ENCODE peak calls at places on chromosomes 5 and 9, in six cellular contexts. W, P, A, Q, R and V are unnamed samples.

GRCh38 chr5:114949001-114949400 is 220.7 kb downstream of the TRIM36 start:
- DNase-seq in W (no peak), P (no peak), A (no peak), Q (no peak), R (no peak), V (no peak)

GRCh38 chr5:167208911-167209310 is 1082.5 kb upstream of the WWC1 start:
- DNase-seq in W (no peak), P (no peak), A (no peak), Q (no peak), R (no peak), V (no peak)

GRCh38 chr5:38681024-38681805 is 124.8 kb upstream of the LIFR start:
- DNase-seq in W (no peak), P (no peak), A (no peak), Q (no peak), R (no peak), V (no peak)

GRCh38 chr5:112419596-112420110 is 576 bp upstream of the EPB41L4A start:
- DNase-seq in W (peak), P (no peak), A (peak), Q (no peak), R (peak), V (peak)

GRCh38 chr5:108672639-108673038 is 75.1 kb upstream of the FER start:
- DNase-seq in W (no peak), P (no peak), A (no peak), Q (no peak), R (no peak), V (no peak)

GRCh38 chr9:84671651-84672467 is 2.3 kb downstream of the NTRK2 start:
- DNase-seq in W (no peak), P (no peak), A (no peak), Q (no peak), R (no peak), V (no peak)

GRCh38 chr9:120946259-120946658 is 19.7 kb upstream of the TRAF1 start:
- DNase-seq in W (no peak), P (no peak), A (no peak), Q (no peak), R (no peak), V (no peak)

GRCh38 chr9:79984429-79985067 is 412.8 kb downstream of the TLE4 start:
- DNase-seq in W (no peak), P (no peak), A (no peak), Q (no peak), R (no peak), V (no peak)

GRCh38 chr5:151495330-151495729 is 47.9 kb downstream of the SLC36A1 start:
- DNase-seq in W (no peak), P (no peak), A (no peak), Q (no peak), R (no peak), V (no peak)

GRCh38 chr9:115164511-115164974 is 46.6 kb upstream of the TNC start:
- DNase-seq in W (no peak), P (no peak), A (no peak), Q (no peak), R (no peak), V (peak)

GRCh38 chr9:123355761-123356520 is at the start of gene CRB2:
- DNase-seq in W (no peak), P (no peak), A (no peak), Q (no peak), R (peak), V (peak)

GRCh38 chr9:37880916-37881479 is 22.9 kb downstream of the SLC25A51 start:
- DNase-seq in W (no peak), P (no peak), A (no peak), Q (no peak), R (no peak), V (no peak)

GRCh38 chr9:130537346-130538050 is 41.9 kb upstream of the FUBP3 start:
- DNase-seq in W (no peak), P (no peak), A (no peak), Q (no peak), R (no peak), V (no peak)

GRCh38 chr5:159103086-159103485 is 3.4 kb upstream of the EBF1 start:
- DNase-seq in W (no peak), P (no peak), A (no peak), Q (no peak), R (no peak), V (no peak)
- H3K27ac ChIP-seq in W (no peak), P (peak), A (peak), Q (peak), R (no peak), V (no peak)

DNA sequence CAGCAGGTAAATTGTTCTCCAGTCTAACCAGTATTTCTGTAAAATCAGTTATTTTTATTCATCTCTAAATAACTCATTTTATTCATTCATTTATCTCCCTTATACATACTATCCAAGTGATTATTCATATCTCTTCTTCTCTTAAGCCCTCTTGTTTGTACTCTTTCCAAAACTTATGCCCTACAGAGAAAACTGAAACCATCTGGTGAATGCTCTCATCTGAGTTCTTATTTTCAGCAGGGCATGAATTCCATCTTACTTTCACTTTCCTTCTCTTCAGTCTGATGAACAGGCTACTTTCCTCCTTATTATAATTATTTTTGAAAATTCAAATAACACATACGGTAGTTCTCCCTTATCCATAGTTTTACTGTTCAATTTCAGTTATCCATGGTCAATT is 97.3 kb downstream of the SLC44A1 start:
- DNase-seq in W (no peak), P (no peak), A (no peak), Q (no peak), R (no peak), V (no peak)
- H3K27ac ChIP-seq in W (no peak), P (no peak), A (no peak), Q (no peak), R (no peak), V (peak)

GRCh38 chr9:75447281-75447680 is 359.0 kb downstream of the OSTF1 start:
- DNase-seq in W (no peak), P (no peak), A (no peak), Q (no peak), R (no peak), V (no peak)
- H3K27ac ChIP-seq in W (no peak), P (no peak), A (peak), Q (no peak), R (no peak), V (no peak)

GRCh38 chr5:88952344-88952743 is 69.4 kb upstream of the MEF2C start:
- DNase-seq in W (no peak), P (peak), A (no peak), Q (no peak), R (no peak), V (no peak)

GRCh38 chr5:88954511-88954910 is 71.5 kb upstream of the MEF2C start:
- DNase-seq in W (no peak), P (no peak), A (no peak), Q (no peak), R (no peak), V (no peak)

GRCh38 chr5:88944751-88945507 is 61.9 kb upstream of the MEF2C start:
- DNase-seq in W (no peak), P (no peak), A (no peak), Q (no peak), R (no peak), V (no peak)

GRCh38 chr5:88952996-88953643 is 70.1 kb upstream of the MEF2C start:
- DNase-seq in W (no peak), P (peak), A (no peak), Q (no peak), R (no peak), V (no peak)

DNA sequence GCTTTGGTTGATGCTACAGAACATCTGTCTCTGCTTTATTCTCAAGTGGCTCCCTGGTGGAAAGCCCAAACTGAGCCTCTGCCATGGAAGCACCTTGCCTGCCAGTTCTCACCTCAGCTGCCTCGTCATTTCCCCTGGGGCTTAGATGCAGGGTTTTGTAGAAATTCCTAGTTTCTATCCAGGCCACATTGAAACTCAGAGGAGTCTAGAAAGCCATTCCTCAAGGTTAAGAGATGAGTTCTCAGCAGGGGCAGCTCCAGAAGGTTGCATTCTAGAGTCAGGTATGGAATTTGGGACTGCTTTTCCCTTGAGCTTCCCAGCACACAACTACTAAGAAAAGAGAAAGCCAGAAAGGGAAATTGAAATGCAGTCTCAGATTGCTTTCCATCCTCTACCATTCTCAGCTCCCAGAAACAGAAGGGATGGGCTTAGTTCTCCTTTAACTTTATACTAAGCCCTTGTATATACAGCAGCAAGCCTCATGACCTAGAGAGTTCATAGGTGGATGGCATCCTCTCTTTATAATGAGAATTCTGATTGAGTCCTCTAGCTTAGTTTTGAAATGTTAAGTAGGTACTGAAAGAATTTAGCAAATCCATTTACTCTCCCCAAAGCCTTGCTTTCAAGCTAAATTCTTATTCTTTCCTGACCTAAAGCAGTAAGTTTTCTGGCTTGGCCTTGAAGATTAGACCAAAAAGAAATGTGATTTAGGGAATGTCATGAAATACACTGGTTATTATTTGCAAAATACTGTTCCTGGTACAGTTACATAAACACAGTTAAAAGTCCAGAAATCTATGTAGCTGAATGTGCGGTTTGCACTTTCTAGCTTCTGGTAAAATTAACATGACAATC is 66.0 kb upstream of the MEF2C start:
- DNase-seq in W (no peak), P (no peak), A (no peak), Q (no peak), R (no peak), V (no peak)
- H3K27ac ChIP-seq in W (peak), P (no peak), A (no peak), Q (peak), R (no peak), V (no peak)

GRCh38 chr5:139228201-139228796 is 30.1 kb upstream of the SIL1 start:
- DNase-seq in W (no peak), P (no peak), A (no peak), Q (no peak), R (no peak), V (no peak)

GRCh38 chr5:139236479-139236878 is 38.3 kb upstream of the SIL1 start:
- DNase-seq in W (no peak), P (no peak), A (no peak), Q (no peak), R (no peak), V (no peak)

GRCh38 chr5:139232161-139232724 is 34.1 kb upstream of the SIL1 start:
- DNase-seq in W (no peak), P (no peak), A (no peak), Q (no peak), R (no peak), V (no peak)
- H3K27ac ChIP-seq in W (no peak), P (no peak), A (no peak), Q (no peak), R (no peak), V (no peak)

DNA sequence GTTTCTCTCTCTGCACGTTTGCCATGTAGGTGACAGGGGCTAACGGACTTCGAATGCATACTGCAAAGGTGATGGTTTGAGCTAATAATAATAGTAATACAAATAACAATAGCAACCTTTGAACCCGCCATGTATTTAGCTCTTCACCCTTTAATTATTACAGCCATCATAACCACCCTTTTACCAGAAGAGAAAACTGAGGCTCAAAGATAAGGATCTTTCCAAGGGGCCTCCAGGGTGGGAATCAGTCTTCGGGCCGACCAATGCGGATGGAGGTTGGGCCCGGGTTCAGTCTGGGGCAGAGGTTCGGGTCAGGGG is 494 bp downstream of the CDKN2AIPNL start:
- DNase-seq in W (no peak), P (no peak), A (no peak), Q (no peak), R (no peak), V (no peak)
- H3K27ac ChIP-seq in W (no peak), P (peak), A (peak), Q (peak), R (peak), V (peak)

DNA sequence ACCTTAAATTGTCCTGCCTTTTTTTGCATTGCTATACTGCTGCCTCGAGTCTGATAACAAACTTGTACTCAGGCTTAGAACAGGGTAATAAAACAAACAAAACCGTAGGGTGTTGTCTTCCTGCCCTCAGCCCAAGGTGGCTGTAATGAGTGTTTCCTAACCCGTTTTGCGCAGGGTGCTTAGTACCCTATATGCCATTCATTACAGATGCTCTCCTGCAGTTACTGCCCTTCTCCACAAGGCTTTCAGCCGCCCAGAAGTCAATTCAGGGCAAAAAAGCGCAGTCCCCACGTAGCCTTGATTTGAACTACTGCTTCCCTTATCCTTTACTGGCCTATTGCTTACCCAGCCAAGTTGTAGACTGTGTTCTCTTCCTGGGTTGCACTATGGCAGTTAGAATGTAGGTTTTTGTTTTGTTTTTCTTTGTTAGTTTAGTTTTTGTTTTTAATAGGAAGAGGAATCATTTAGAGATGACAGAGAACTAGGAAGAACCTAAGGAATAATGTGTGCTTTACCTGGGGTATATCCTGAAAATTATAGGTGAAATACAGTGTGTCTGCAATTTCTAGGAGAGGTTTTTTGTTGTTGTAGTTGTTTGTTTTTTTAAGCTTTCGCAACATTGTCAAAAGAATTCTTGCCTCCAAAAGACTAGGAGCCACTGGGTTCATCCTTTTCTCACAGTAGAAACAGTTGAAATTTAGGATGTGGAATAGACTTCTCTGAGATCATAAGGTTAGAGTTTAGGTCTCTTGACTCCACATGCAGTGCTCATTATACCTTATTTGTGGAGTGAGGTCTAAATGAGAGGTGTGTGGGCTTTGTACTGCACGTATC is 1.3 kb downstream of the HMGXB3 start:
- DNase-seq in W (no peak), P (peak), A (no peak), Q (no peak), R (peak), V (peak)
- H3K27ac ChIP-seq in W (peak), P (peak), A (peak), Q (peak), R (no peak), V (peak)

GRCh38 chr5:147346006-147346561 is 111.3 kb downstream of the STK32A start:
- DNase-seq in W (no peak), P (no peak), A (no peak), Q (no peak), R (no peak), V (no peak)

GRCh38 chr5:147344861-147345260 is 110.0 kb downstream of the STK32A start:
- DNase-seq in W (no peak), P (no peak), A (no peak), Q (no peak), R (no peak), V (no peak)

GRCh38 chr5:147349241-147349640 is 114.4 kb downstream of the STK32A start:
- DNase-seq in W (no peak), P (no peak), A (no peak), Q (no peak), R (no peak), V (no peak)

DNA sequence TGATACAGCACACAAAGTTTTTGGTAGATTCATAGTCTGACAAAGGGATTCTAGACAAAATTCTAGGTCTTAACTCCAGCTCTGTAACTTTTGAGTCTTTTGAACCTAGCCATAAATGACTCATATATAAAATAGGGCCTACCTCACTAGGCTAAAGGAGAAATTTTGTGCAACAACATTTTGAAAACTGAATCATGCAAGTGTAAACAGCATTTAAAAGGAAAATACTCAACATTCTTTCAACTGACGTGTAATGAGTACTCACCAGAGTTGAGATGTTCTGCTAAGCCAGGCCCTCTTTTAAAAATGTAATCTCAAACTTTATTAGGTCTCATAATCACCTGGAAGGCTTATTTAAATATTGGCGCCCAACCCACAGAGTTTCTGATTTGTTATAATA is 113.2 kb downstream of the STK32A start:
- DNase-seq in W (no peak), P (no peak), A (no peak), Q (no peak), R (no peak), V (no peak)
- H3K27ac ChIP-seq in W (no peak), P (no peak), A (no peak), Q (no peak), R (no peak), V (no peak)

DNA sequence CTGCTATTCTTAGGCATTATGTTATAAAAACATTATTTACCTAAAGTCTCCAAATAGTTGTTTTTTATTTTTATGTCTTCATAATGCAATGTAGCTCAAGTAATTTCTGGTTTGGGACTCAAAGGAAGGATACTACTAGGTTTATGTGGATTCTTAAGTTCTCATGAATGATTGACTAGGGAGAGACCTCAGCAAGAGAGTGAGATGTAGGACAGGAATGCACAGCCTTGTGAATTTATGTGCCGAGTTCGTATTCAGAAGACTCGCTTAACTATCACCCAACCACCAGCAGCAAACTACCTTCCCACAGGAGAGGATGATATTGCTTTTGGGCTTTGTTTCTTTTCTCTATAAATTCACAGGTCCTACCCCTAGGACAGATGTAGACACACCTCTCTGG is 282.9 kb downstream of the ARHGEF28 start:
- DNase-seq in W (no peak), P (no peak), A (no peak), Q (no peak), R (no peak), V (no peak)
- H3K27ac ChIP-seq in W (no peak), P (no peak), A (no peak), Q (no peak), R (no peak), V (no peak)

GRCh38 chr9:135878528-135879236 is 28.7 kb downstream of the CAMSAP1 start:
- DNase-seq in W (no peak), P (no peak), A (no peak), Q (no peak), R (no peak), V (no peak)
- H3K27ac ChIP-seq in W (no peak), P (no peak), A (no peak), Q (no peak), R (no peak), V (no peak)